ENCODE peak calls at places on chromosomes 3 and 15, in six cellular contexts. Z is A172; R is A549; A is C1 segment of cervical spinal cord; K is ELR; V is stimulated activated naive CD4-positive, alpha-beta T cell treated with Interleukin-2 at 50 U/mL for 16 hours. H is an unnamed sample.

GRCh38 chr3:146554168-146554760 is 9.9 kb upstream of the PLSCR1 start:
- DNase-seq in Z (no peak), R (no peak), A (no peak), K (no peak), V (no peak), H (no peak)

GRCh38 chr3:13513051-13513912 is 33.2 kb downstream of the HDAC11 start:
- DNase-seq in Z (no peak), R (no peak), A (no peak), K (no peak), V (no peak), H (peak)

GRCh38 chr3:117628896-117629295 is 919.3 kb downstream of the TUSC7 start:
- DNase-seq in Z (no peak), R (no peak), A (peak), K (peak), V (no peak), H (peak)

GRCh38 chr3:4425707-4426106 is 41.4 kb downstream of the SUMF1 start:
- DNase-seq in Z (no peak), R (no peak), A (no peak), K (no peak), V (no peak), H (no peak)

GRCh38 chr3:46085421-46086082 is 58.3 kb upstream of the XCR1 start:
- DNase-seq in Z (no peak), R (no peak), A (no peak), K (no peak), V (no peak), H (no peak)

GRCh38 chr15:60844010-60844409 is 365.1 kb upstream of the ICE2 start:
- DNase-seq in Z (no peak), R (no peak), A (no peak), K (no peak), V (no peak), H (no peak)

GRCh38 chr3:106740116-106740515 is 637.1 kb upstream of the CCDC54 start:
- DNase-seq in Z (no peak), R (no peak), A (no peak), K (no peak), V (no peak), H (no peak)

GRCh38 chr3:185733980-185734724 is 90.7 kb downstream of the IGF2BP2 start:
- DNase-seq in Z (peak), R (peak), A (no peak), K (peak), V (no peak), H (peak)